ENCODE peak calls at places on chromosomes 5 and 9, in six cellular contexts. K is PC-9, E is HCT116, P is PC-3, S is GM23338, A is SK-N-SH. N is an unnamed sample.

GRCh38 chr5:131622633-131623032 is 12.4 kb downstream of the RAPGEF6 start:
- DNase-seq in E (no peak), A (no peak), P (peak; percentile 49), K (no peak), S (no peak), N (no peak)

GRCh38 chr9:89177401-89178161 is 1.0 kb downstream of the SHC3 start:
- DNase-seq in P (no peak), A (peak; percentile 70), S (peak; percentile 67), E (no peak), K (no peak), N (no peak)

GRCh38 chr5:33576726-33577620 is 136.2 kb downstream of the TARS1 start:
- DNase-seq in P (no peak), K (no peak), E (no peak), A (no peak), S (no peak), N (no peak)

GRCh38 chr9:95508968-95509850 is 7.6 kb downstream of the PTCH1 start:
- DNase-seq in S (peak; percentile 98), K (peak; percentile 75), P (peak; percentile 74), E (peak; percentile 69), A (peak; percentile 74), N (peak; percentile 92)

GRCh38 chr9:78123808-78124207 is 92.2 kb upstream of the GNAQ start:
- DNase-seq in S (no peak), A (no peak), K (peak; percentile 8), E (no peak), P (no peak), N (no peak)

GRCh38 chr9:127893392-127893791 is 6.0 kb downstream of the ST6GALNAC6 start:
- DNase-seq in K (no peak), S (no peak), P (no peak), A (no peak), E (no peak), N (no peak)

GRCh38 chr9:108434502-108434901 is 421.3 kb downstream of the ACTL7B start:
- DNase-seq in P (no peak), K (no peak), A (no peak), E (no peak), S (no peak), N (no peak)

GRCh38 chr5:154449786-154450185 is 4.0 kb downstream of the SAP30L start:
- DNase-seq in E (no peak), A (no peak), K (no peak), S (no peak), P (no peak), N (no peak)

GRCh38 chr5:130871346-130872086 is 293.5 kb downstream of the HINT1 start:
- DNase-seq in A (peak; percentile 30), S (peak; percentile 70), K (no peak), E (peak; percentile 29), P (peak; percentile 50), N (peak; percentile 30)

GRCh38 chr9:18756712-18757125 is 276.3 kb downstream of the SAXO1 start:
- DNase-seq in K (no peak), P (no peak), E (no peak), S (no peak), A (no peak), N (no peak)

GRCh38 chr9:27430754-27431540 is 93.1 kb upstream of the IFNK start:
- DNase-seq in E (no peak), S (peak; percentile 65), K (peak; percentile 54), P (peak; percentile 56), A (no peak), N (no peak)

GRCh38 chr5:38379360-38379827 is 121.0 kb downstream of the EGFLAM start:
- DNase-seq in E (no peak), A (no peak), P (no peak), K (no peak), S (peak; percentile 59), N (no peak)

GRCh38 chr5:135398160-135398854 is 724 bp downstream of the MACROH2A1 start:
- DNase-seq in S (peak; percentile 73), K (peak; percentile 50), E (peak; percentile 13), A (peak; percentile 74), P (peak; percentile 65), N (peak; percentile 70)

GRCh38 chr5:15499528-15500325 is at the start of gene FBXL7:
- DNase-seq in E (no peak), A (peak; percentile 90), S (peak; percentile 94), P (peak; percentile 43), K (no peak), N (no peak)

GRCh38 chr9:118643118-118643517 is 726.1 kb downstream of the BRINP1 start:
- DNase-seq in A (no peak), S (peak; percentile 79), P (peak; percentile 1), E (no peak), K (peak; percentile 53), N (no peak)

GRCh38 chr5:167754501-167754941 is 536.9 kb upstream of the WWC1 start:
- DNase-seq in P (peak; percentile 12), S (peak; percentile 5), A (no peak), E (no peak), K (no peak), N (no peak)

GRCh38 chr5:159091051-159091450 is 8.7 kb downstream of the EBF1 start:
- DNase-seq in E (no peak), K (no peak), S (no peak), P (no peak), A (no peak), N (no peak)

GRCh38 chr5:38468978-38469706 is 87.3 kb downstream of the LIFR start:
- DNase-seq in A (no peak), S (no peak), P (no peak), E (no peak), K (no peak), N (no peak)

GRCh38 chr5:148268556-148268955 is at the start of gene SPINK13:
- DNase-seq in S (no peak), P (peak; percentile 95), E (peak; percentile 26), K (peak; percentile 58), A (no peak), N (no peak)

GRCh38 chr9:83598487-83598886 is 24.5 kb upstream of the IDNK start:
- DNase-seq in S (no peak), A (no peak), K (no peak), P (no peak), E (no peak), N (no peak)

GRCh38 chr5:37641933-37642332 is 197.9 kb downstream of the GDNF start:
- DNase-seq in P (peak; percentile 31), E (no peak), A (no peak), S (no peak), K (no peak), N (no peak)

GRCh38 chr9:127215266-127216209 is 49.0 kb upstream of the GARNL3 start:
- DNase-seq in S (no peak), P (no peak), K (no peak), E (no peak), A (no peak), N (no peak)

GRCh38 chr9:33167949-33168535 is 906 bp upstream of the B4GALT1 start:
- DNase-seq in S (no peak), E (no peak), A (no peak), K (no peak), P (no peak), N (peak; percentile 39)

GRCh38 chr9:93501406-93501805 is 48.0 kb upstream of the FAM120AOS start:
- DNase-seq in S (no peak), E (no peak), A (no peak), P (no peak), K (no peak), N (peak; percentile 10)

GRCh38 chr5:7873216-7873615 is 4.3 kb downstream of the MTRR start:
- DNase-seq in K (no peak), E (no peak), A (no peak), P (no peak), S (no peak), N (peak; percentile 21)

GRCh38 chr5:135190345-135191083 is 156.5 kb upstream of the PITX1 start:
- DNase-seq in P (no peak), K (no peak), A (no peak), E (no peak), S (peak; percentile 50), N (no peak)

GRCh38 chr5:166377756-166378155 is 1913.7 kb upstream of the WWC1 start:
- DNase-seq in S (no peak), E (no peak), A (no peak), K (no peak), P (no peak), N (no peak)

DNA sequence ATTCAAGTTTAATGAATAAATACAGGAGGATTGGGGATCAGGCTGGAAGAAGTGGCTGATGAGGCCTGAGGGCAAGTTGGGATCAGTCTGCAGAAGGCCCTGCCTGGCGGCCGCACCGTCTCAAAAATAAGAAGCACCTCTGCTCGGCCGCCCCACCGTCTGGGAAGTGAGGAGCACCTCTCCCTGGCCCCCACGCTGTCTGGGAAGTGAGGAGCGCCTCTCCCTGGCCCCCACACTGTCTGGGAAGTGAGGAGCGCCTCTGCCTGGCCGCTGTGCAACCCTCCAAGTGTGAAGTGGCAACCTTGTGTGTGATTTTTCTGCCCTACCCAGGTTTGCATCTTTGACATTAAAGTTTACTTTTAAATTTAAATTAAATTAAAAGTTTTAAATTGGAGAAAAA is 35.4 kb downstream of the POLR1E start:
- DNase-seq in S (no peak), K (no peak), A (no peak), E (no peak), P (no peak), N (no peak)
- H3K9me2 ChIP-seq in S (no peaks in the 10 kb centered on the region), K (no peaks in the 10 kb centered on the region), A (no peaks in the 10 kb centered on the region), E (no peaks in the 10 kb centered on the region), P (no peaks in the 10 kb centered on the region), N (no peaks in the 10 kb centered on the region)

DNA sequence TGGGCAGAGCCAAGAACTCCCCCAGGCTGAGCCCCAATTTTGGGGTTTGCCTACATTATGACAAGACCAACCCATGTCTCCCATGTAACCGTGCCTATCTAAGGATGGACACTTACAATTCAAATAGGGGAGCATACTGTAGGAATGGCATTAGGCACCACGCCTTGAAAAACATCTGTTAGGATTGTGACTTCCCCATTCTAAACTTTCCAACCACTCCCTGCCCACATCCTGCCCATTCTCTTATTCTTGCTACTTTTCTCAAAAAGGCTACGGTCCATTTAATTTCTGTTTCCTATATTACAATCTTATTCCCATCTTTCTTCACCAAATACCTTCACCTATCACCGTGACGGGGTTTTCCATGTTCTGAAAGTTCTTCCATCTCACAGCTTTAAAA is 99.2 kb downstream of the LPAR1 start:
- DNase-seq in A (no peak), P (peak; percentile 46), K (no peak), S (no peak), E (no peak), N (no peak)
- H3K4me1 ChIP-seq in A (peaks cover 11% of the 10 kb centered on the region), P (peaks cover 58% of the 10 kb centered on the region), K (no peaks in the 10 kb centered on the region), S (no peaks in the 10 kb centered on the region), E (no peaks in the 10 kb centered on the region), N (no peaks in the 10 kb centered on the region)

DNA sequence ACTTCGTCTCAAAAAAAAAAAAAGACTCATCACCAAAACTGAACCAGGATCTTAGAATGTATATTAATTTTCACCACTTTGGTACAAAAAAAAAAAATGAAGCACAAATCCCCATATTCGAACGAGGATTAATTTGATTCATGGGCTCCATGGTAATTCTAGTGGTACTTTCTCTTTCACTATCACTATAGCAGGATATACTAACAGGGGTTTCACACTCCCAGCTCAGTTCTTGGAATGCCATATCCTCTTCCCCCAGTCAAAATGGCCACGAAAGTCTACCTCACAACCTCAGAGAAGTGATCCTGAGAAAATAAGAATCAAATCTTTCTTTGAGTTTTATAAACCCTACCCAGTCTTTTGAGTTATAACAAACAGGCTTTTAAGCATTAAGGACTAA is 235.7 kb downstream of the FBXL17 start:
- DNase-seq in K (no peak), E (no peak), S (no peak), P (no peak), A (no peak), N (no peak)
- H3K9me2 ChIP-seq in K (no peaks in the 10 kb centered on the region), E (no peaks in the 10 kb centered on the region), S (no peaks in the 10 kb centered on the region), P (no peaks in the 10 kb centered on the region), A (no peaks in the 10 kb centered on the region), N (no peaks in the 10 kb centered on the region)

DNA sequence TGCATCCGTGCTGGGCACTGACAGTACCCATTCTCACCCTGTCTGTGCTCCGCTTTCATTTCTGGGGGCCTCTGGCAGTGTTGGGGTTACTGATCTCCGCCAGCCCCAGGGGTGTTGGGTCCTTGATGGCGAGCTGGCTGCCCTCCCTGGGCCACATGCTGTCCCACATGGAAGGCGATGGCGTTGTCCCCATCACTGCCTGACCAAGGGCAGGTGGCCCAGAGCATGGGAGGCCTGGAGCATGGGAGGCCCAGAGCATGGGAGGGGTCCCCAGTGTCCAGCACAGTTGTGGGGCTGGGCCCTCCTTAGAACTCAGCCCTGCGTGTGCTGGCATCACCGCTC is 50.9 kb downstream of the RXRA start:
- DNase-seq in E (no peak), A (no peak), K (no peak), P (no peak), S (no peak), N (no peak)
- H3K4me1 ChIP-seq in E (peaks cover 91% of the 10 kb centered on the region), A (peaks cover 9% of the 10 kb centered on the region), K (peaks cover 77% of the 10 kb centered on the region), P (peaks cover 41% of the 10 kb centered on the region), S (no peaks in the 10 kb centered on the region), N (no peaks in the 10 kb centered on the region)